ENCODE peak calls at places on chromosomes 11 and 22, in four cellular contexts. T, S, Q and W are unnamed samples.

GRCh38 chr11:126917531-126918204 is 82.9 kb downstream of the KIRREL3 start:
- DNase-seq in Q (no peak), T (no peak), S (peak), W (no peak)

GRCh38 chr11:109808569-109808968 is 284.6 kb upstream of the ZC3H12C start:
- DNase-seq in Q (no peak), T (no peak), S (peak), W (no peak)

GRCh38 chr11:45917286-45917622 is 423 bp downstream of the PEX16 start:
- DNase-seq in S (no peak), T (no peak), Q (no peak), W (no peak)

GRCh38 chr11:131198646-131199285 is 171.6 kb upstream of the NTM start:
- DNase-seq in T (no peak), S (no peak), Q (no peak), W (no peak)

GRCh38 chr11:205221-206001 is 1.8 kb downstream of the BET1L start:
- DNase-seq in T (peak), S (no peak), Q (no peak), W (no peak)

GRCh38 chr22:42745118-42745517 is 24.4 kb upstream of the A4GALT start:
- DNase-seq in S (peak), Q (no peak), T (no peak), W (no peak)

GRCh38 chr11:78228467-78228866 is 39.7 kb downstream of the USP35 start:
- DNase-seq in T (no peak), S (peak), Q (no peak), W (no peak)

GRCh38 chr11:11426226-11426915 is 73.3 kb upstream of the CSNK2A3 start:
- DNase-seq in S (peak), T (no peak), Q (no peak), W (no peak)

GRCh38 chr11:34791725-34792124 is 124.5 kb downstream of the APIP start:
- DNase-seq in Q (no peak), S (no peak), T (no peak), W (no peak)

GRCh38 chr11:90434858-90435257 is 212.0 kb upstream of the CHORDC1 start:
- DNase-seq in S (no peak), Q (no peak), T (no peak), W (no peak)

GRCh38 chr11:75376175-75376574 is 23.1 kb upstream of the RPS3 start:
- DNase-seq in Q (no peak), S (no peak), T (no peak), W (no peak)

GRCh38 chr22:37412445-37413250 is 14.6 kb downstream of the ELFN2 start:
- DNase-seq in S (no peak), T (no peak), Q (no peak), W (no peak)

GRCh38 chr11:1750840-1751520 is 585 bp upstream of the IFITM10 start:
- DNase-seq in Q (no peak), T (no peak), S (no peak), W (no peak)

GRCh38 chr11:8870461-8871282 is 40.3 kb upstream of the AKIP1 start:
- DNase-seq in Q (no peak), T (peak), S (peak), W (no peak)

GRCh38 chr11:35084817-35085424 is 54.0 kb upstream of the CD44 start:
- DNase-seq in Q (no peak), S (no peak), T (no peak), W (no peak)

GRCh38 chr11:121067026-121067425 is 34.0 kb upstream of the TECTA start:
- DNase-seq in Q (no peak), T (no peak), S (no peak), W (no peak)

GRCh38 chr22:42902875-42903510 is 45.9 kb upstream of the ARFGAP3 start:
- DNase-seq in T (no peak), S (peak), Q (no peak), W (no peak)

GRCh38 chr11:104694259-104695070 is 203.8 kb downstream of the CASP12 start:
- DNase-seq in Q (no peak), T (no peak), S (peak), W (no peak)

GRCh38 chr11:26792956-26793355 is 71.1 kb upstream of the SLC5A12 start:
- DNase-seq in S (peak), Q (no peak), T (no peak), W (no peak)

GRCh38 chr11:113384551-113384950 is 3.0 kb upstream of the ANKK1 start:
- DNase-seq in Q (no peak), S (peak), T (no peak), W (no peak)

GRCh38 chr11:38278457-38279141 is 1680.6 kb upstream of the RAG2 start:
- DNase-seq in S (no peak), T (no peak), Q (no peak), W (no peak)

GRCh38 chr11:64998141-64998540 is 1.4 kb upstream of the BATF2 start:
- DNase-seq in T (no peak), S (no peak), Q (no peak), W (no peak)

GRCh38 chr11:122617297-122617696 is 38.2 kb upstream of the UBASH3B start:
- DNase-seq in T (no peak), S (no peak), Q (no peak), W (no peak)

GRCh38 chr11:13354335-13354734 is 76.7 kb downstream of the BMAL1 start:
- DNase-seq in T (no peak), S (peak), Q (no peak), W (no peak)

GRCh38 chr11:109695696-109696095 is 273.7 kb downstream of the C11orf87 start:
- DNase-seq in S (peak), T (no peak), Q (no peak), W (no peak)

GRCh38 chr11:102559839-102560238 is 29.3 kb upstream of the MMP7 start:
- DNase-seq in S (no peak), T (no peak), Q (no peak), W (no peak)

GRCh38 chr11:129951883-129952262 is 50.8 kb downstream of the PRDM10 start:
- DNase-seq in S (no peak), Q (no peak), T (no peak), W (no peak)

GRCh38 chr22:46604306-46604690 is 15.9 kb upstream of the GRAMD4 start:
- DNase-seq in S (peak), T (no peak), Q (no peak), W (peak)

GRCh38 chr22:22877523-22878210 is 9.9 kb upstream of the IGLL5 start:
- DNase-seq in Q (peak), T (no peak), S (peak), W (peak)

GRCh38 chr22:48241658-48242057 is 1479.2 kb downstream of the TBC1D22A start:
- DNase-seq in S (no peak), Q (no peak), T (no peak), W (no peak)

GRCh38 chr11:64245797-64246623 is 733 bp downstream of the PPP1R14B start:
- DNase-seq in T (peak), Q (peak), S (peak), W (peak)

GRCh38 chr11:93291146-93291545 is 39.4 kb upstream of the DEUP1 start:
- DNase-seq in Q (no peak), T (no peak), S (no peak), W (no peak)

GRCh38 chr11:131664246-131664645 is 293.8 kb downstream of the NTM start:
- DNase-seq in S (no peak), Q (no peak), T (no peak), W (no peak)

GRCh38 chr11:79466411-79466810 is 25.6 kb upstream of the TENM4 start:
- DNase-seq in Q (no peak), T (no peak), S (peak), W (no peak)

GRCh38 chr22:29748248-29748893 is 18.4 kb downstream of the ZMAT5 start:
- DNase-seq in Q (no peak), S (no peak), T (no peak), W (no peak)

GRCh38 chr11:80593981-80594380 is 1153.2 kb upstream of the TENM4 start:
- DNase-seq in S (peak), T (no peak), Q (no peak), W (no peak)